ENCODE peak calls at places on chromosomes 4 and X, in ten cellular contexts. X is IMR-90; A is astrocyte of the spinal cord; K is CD8-positive, alpha-beta T cell; E is esophagus squamous epithelium; O is choroid plexus epithelial cell; H is H9; W is WTC11; I is heart right ventricle; U is lower leg skin. S is an unnamed sample.

GRCh38 chr4:47128991-47129390 is 97.6 kb downstream of the GABRB1 start:
- DNase-seq in H (no peak), I (no peak), E (no peak), O (no peak), W (no peak), X (no peak), A (no peak), K (no peak), U (no peak), S (no peak)

GRCh38 chrX:46727445-46727844 is 31.5 kb downstream of the SLC9A7 start:
- DNase-seq in U (no peak), K (no peak), X (peak), H (no peak), E (no peak), W (no peak), I (no peak), A (no peak), O (peak), S (no peak)

GRCh38 chr4:762211-763190 is 56.9 kb downstream of the PCGF3 start:
- DNase-seq in I (no peak), W (no peak), K (no peak), X (no peak), U (no peak), E (no peak), H (no peak), O (peak), A (peak), S (no peak)

GRCh38 chr4:109752545-109752944 is 22.7 kb upstream of the PLA2G12A start:
- DNase-seq in E (no peak), W (no peak), O (no peak), H (no peak), U (no peak), A (no peak), X (no peak), K (no peak), I (no peak), S (no peak)

GRCh38 chrX:38206542-38206941 is 14.1 kb downstream of the SRPX start:
- DNase-seq in W (no peak), O (no peak), A (no peak), E (no peak), K (no peak), H (no peak), X (no peak), U (no peak), I (no peak), S (no peak)

GRCh38 chrX:45232139-45232538 is 31.5 kb upstream of the DIPK2B start:
- DNase-seq in U (no peak), W (no peak), A (no peak), I (no peak), E (no peak), X (no peak), K (no peak), O (no peak), H (no peak), S (no peak)

GRCh38 chr4:7322166-7322991 is 112.4 kb downstream of the PSAPL1 start:
- DNase-seq in O (peak), E (no peak), U (no peak), W (no peak), K (no peak), H (peak), I (no peak), A (no peak), X (no peak), S (no peak)

GRCh38 chr4:81166431-81166830 is 48.6 kb downstream of the PRKG2 start:
- DNase-seq in O (peak), E (no peak), A (peak), U (no peak), H (no peak), I (no peak), X (no peak), W (no peak), K (no peak), S (no peak)

GRCh38 chr4:57410331-57411052 is 300.3 kb upstream of the IGFBP7 start:
- DNase-seq in E (no peak), X (no peak), U (no peak), H (no peak), W (no peak), K (no peak), O (no peak), I (no peak), A (no peak), S (no peak)

GRCh38 chr4:84531689-84532088 is 32.6 kb upstream of the NKX6-1 start:
- DNase-seq in O (no peak), E (no peak), H (no peak), I (no peak), X (no peak), K (no peak), U (no peak), A (no peak), W (no peak), S (no peak)

GRCh38 chrX:122439836-122440235 is 744.2 kb upstream of the GRIA3 start:
- DNase-seq in K (no peak), X (no peak), W (no peak), O (no peak), H (no peak), I (no peak), U (no peak), E (no peak), A (no peak), S (no peak)

GRCh38 chr4:117676153-117676552 is 358.1 kb upstream of the NDST3 start:
- DNase-seq in H (no peak), W (no peak), I (no peak), K (no peak), U (no peak), O (no peak), X (no peak), A (no peak), E (no peak), S (no peak)

GRCh38 chr4:114399085-114399484 is 199.5 kb upstream of the UGT8 start:
- DNase-seq in K (no peak), W (peak), E (no peak), I (no peak), U (no peak), A (no peak), O (peak), X (no peak), H (peak), S (no peak)

GRCh38 chrX:142089193-142089592 is 115.9 kb downstream of the MAGEC2 start:
- DNase-seq in E (no peak), A (peak), W (no peak), K (no peak), X (peak), I (no peak), U (no peak), O (peak), H (no peak), S (no peak)

GRCh38 chr4:107216379-107216778 is 180.3 kb upstream of the DKK2 start:
- DNase-seq in A (no peak), U (no peak), K (no peak), E (no peak), H (no peak), O (no peak), W (no peak), X (no peak), I (no peak), S (no peak)

GRCh38 chr4:153936121-153936520 is 147.2 kb upstream of the SFRP2 start:
- DNase-seq in H (no peak), X (no peak), I (no peak), W (no peak), K (no peak), U (no peak), E (no peak), O (no peak), A (no peak), S (no peak)

GRCh38 chr4:55925235-55925634 is 23.5 kb upstream of the CEP135 start:
- DNase-seq in E (no peak), K (no peak), W (no peak), A (no peak), H (no peak), U (no peak), O (no peak), X (peak), I (no peak), S (no peak)

GRCh38 chr4:97828646-97829045 is 314.6 kb downstream of the STPG2 start:
- DNase-seq in I (no peak), A (no peak), H (no peak), X (no peak), U (no peak), K (no peak), O (no peak), W (no peak), E (no peak), S (no peak)

GRCh38 chr4:6969826-6970800 is 60.5 kb downstream of the TBC1D14 start:
- DNase-seq in H (no peak), E (no peak), A (no peak), K (no peak), W (no peak), I (no peak), U (no peak), X (no peak), O (no peak), S (no peak)

GRCh38 chrX:24124227-24124799 is 25.2 kb upstream of the ZFX start:
- DNase-seq in K (no peak), E (no peak), X (no peak), H (no peak), O (no peak), A (no peak), I (no peak), W (no peak), U (no peak), S (no peak)

GRCh38 chrX:152926279-152926678 is 28.4 kb downstream of the ZNF185 start:
- DNase-seq in W (peak), K (peak), X (peak), E (no peak), O (peak), A (peak), H (peak), U (no peak), I (no peak), S (peak)

GRCh38 chrX:69387559-69388487 is 116.3 kb upstream of the NALF2 start:
- DNase-seq in K (no peak), I (peak), H (peak), O (peak), U (no peak), X (peak), A (peak), W (peak), E (no peak), S (peak)

GRCh38 chr4:54228563-54229501 is at the start of gene PDGFRA:
- DNase-seq in O (peak), K (no peak), W (peak), U (peak), H (peak), A (peak), E (no peak), X (peak), I (peak), S (no peak)

DNA sequence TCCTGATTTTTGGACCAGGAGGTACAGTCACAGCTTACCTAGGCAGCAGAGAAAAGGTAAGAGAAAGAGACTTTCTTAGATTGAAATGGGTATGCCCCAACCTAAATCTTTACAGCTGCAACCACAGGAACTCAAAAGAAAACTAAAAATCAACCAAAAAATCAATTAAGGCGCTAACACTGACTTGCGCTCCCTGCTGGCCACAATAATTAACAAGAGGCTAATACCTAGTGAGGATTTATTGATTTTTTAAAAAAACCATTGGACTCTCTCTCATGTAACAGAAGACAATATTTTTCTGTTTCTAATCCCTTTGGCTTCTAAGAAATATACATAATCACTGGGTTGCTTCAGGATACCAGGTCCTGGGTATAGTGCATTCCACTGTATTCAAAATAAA is 153.9 kb upstream of the TENM3 start:
- DNase-seq in W (peak), U (no peak), X (no peak), O (peak), A (no peak), K (no peak), E (no peak), H (no peak), I (no peak), S (peak)
- TF ChIP-seq CTCF in W (peak), U (no peak), X (no peak), O (peak), A (no peak), K (no peak), E (no peak), H (peak), I (no peak), S (peak)

GRCh38 chrX:34874763-34875162 is 67.8 kb upstream of the FAM47B start:
- DNase-seq in A (no peak), O (no peak), K (no peak), X (no peak), E (no peak), W (no peak), H (no peak), I (no peak), U (no peak), S (no peak)

GRCh38 chrX:34879361-34879760 is 63.2 kb upstream of the FAM47B start:
- DNase-seq in H (no peak), E (no peak), K (no peak), O (peak), U (no peak), A (no peak), I (no peak), X (peak), W (no peak), S (no peak)

GRCh38 chrX:34879876-34880275 is 62.7 kb upstream of the FAM47B start:
- DNase-seq in K (no peak), X (no peak), A (no peak), I (no peak), O (no peak), H (no peak), U (no peak), W (no peak), E (no peak), S (no peak)

GRCh38 chrX:34875204-34875603 is 67.4 kb upstream of the FAM47B start:
- DNase-seq in W (no peak), E (no peak), A (peak), U (no peak), K (no peak), X (peak), H (no peak), I (no peak), O (peak), S (peak)

GRCh38 chrX:34877451-34877850 is 65.1 kb upstream of the FAM47B start:
- DNase-seq in E (no peak), A (peak), U (no peak), X (peak), O (peak), I (no peak), W (no peak), H (no peak), K (no peak), S (no peak)
- TF ChIP-seq CTCF in E (no peak), A (no peak), U (no peak), X (no peak), O (no peak), I (no peak), W (no peak), H (no peak), K (no peak), S (no peak)

GRCh38 chr4:169620846-169621228 is 459 bp downstream of the CLCN3 start:
- DNase-seq in U (no peak), X (no peak), O (peak), H (no peak), W (no peak), I (no peak), K (no peak), E (no peak), A (peak), S (no peak)

GRCh38 chr4:169618986-169619385 is 1.4 kb upstream of the CLCN3 start:
- DNase-seq in I (no peak), O (no peak), K (no peak), E (no peak), A (no peak), U (no peak), X (no peak), H (no peak), W (no peak), S (no peak)

GRCh38 chr4:169619518-169619957 is 840 bp upstream of the CLCN3 start:
- DNase-seq in A (peak), W (peak), X (peak), I (no peak), U (no peak), H (peak), O (peak), K (peak), E (no peak), S (peak)

GRCh38 chr4:169621754-169622481 is 1.5 kb downstream of the CLCN3 start:
- DNase-seq in O (peak), U (no peak), I (no peak), A (peak), X (peak), E (no peak), W (no peak), K (no peak), H (no peak), S (no peak)

DNA sequence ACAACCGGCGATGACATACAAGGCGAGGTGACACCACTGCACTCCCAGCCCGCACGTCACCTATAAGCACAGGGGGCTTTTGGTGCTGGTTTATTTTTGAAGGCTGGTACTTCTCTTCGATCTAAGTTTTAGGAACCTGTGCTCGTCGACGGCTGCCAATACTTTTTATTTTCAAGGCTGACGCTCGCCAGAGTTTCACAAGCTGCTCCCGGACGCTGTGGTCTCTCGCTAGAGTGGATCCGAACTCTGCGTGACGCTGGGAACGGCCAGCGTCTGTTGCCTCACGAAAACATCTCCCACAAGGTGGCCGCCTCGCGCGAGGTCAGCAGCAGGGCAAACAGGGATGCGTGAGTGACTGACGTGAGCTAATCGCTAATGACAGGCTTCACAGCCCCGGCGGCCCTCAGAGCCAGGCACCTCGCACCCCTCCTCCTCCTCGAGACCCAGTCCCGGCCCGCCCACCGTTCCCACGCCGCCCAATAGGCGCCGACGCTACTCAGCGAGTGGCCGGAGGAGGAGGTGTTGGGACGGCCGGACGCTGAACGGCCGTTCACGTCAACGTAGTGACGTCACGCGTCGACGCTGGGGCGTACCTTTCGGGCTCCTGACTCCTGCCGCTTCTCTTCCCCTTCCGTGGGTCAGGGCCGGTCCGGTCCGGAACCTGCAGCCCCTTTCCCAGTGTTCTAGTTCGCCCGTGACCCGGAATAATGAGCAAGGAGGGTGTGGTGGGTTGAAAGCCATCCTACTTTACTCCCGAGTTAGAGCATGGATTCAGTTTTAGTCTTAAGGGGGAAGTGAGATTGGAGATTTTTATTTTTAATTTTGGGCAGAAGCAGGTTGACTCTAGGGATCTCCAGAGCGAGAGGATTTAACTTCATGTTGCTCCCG is at the start of gene CLCN3:
- DNase-seq in K (peak), X (peak), H (peak), A (peak), E (peak), O (peak), W (peak), U (peak), I (peak), S (peak)
- TF ChIP-seq CTCF in K (no peak), X (peak), H (no peak), A (peak), E (peak), O (peak), W (no peak), U (peak), I (no peak), S (no peak)

GRCh38 chrX:150160656-150161055 is 202.5 kb upstream of the MAMLD1 start:
- DNase-seq in I (no peak), E (no peak), H (no peak), U (no peak), K (no peak), X (no peak), A (no peak), O (no peak), W (no peak), S (no peak)
- TF ChIP-seq CTCF in I (no peak), E (no peak), H (no peak), U (no peak), K (no peak), X (no peak), A (no peak), O (no peak), W (no peak), S (no peak)

GRCh38 chr4:151486166-151486565 is 77.2 kb downstream of the FHIP1A start:
- DNase-seq in E (no peak), W (no peak), H (no peak), O (peak), U (no peak), I (no peak), K (no peak), X (peak), A (peak), S (no peak)

GRCh38 chr4:151488968-151489367 is 80.0 kb downstream of the FHIP1A start:
- DNase-seq in I (no peak), O (no peak), A (no peak), W (no peak), H (no peak), K (no peak), E (no peak), X (no peak), U (no peak), S (no peak)

GRCh38 chr4:151485541-151486131 is 76.7 kb downstream of the FHIP1A start:
- DNase-seq in I (no peak), W (no peak), U (no peak), K (no peak), X (no peak), O (peak), H (peak), E (no peak), A (no peak), S (no peak)

GRCh38 chr4:151484396-151485102 is 75.6 kb downstream of the FHIP1A start:
- DNase-seq in X (peak), O (peak), W (peak), E (no peak), H (peak), K (no peak), A (peak), U (no peak), I (no peak), S (peak)

DNA sequence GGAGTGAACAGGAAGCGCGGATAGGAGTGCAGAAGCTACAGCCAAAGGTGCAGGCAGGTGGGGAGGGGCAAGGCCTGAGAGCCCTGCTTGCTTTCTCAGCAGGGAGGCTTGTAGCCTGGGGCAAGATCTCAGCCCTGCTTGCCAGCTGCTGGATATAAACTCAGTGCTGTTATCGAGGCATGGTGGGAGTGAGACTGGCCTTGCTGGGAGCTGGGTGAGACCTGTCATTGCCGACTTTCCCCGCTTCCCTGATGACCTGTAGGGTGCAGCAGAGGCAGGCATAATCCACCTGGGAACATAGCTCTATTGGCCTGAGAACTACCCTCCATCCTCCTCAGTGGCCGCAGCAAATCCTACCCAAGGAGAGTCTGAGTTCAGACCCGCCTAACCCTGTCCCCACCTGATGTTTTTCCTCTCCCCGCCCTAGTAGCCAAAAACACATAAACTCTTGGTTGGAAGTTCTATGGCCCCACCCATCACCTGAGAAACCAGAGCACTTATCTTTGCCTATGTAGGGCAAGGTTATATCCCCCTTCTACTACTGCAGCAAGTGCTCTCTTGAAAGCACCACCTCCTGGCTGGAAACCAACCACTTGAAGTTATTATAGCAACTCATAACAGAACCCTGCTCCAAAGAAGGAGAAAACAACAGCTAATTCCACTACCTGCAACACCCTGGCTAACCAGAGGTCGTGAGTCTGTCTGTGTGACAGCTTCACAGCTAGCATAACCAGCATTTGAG is 80.7 kb downstream of the FHIP1A start:
- DNase-seq in U (no peak), K (no peak), I (no peak), X (no peak), H (peak), A (no peak), O (no peak), W (peak), E (no peak), S (no peak)
- TF ChIP-seq CTCF in U (no peak), K (no peak), I (no peak), X (no peak), H (peak), A (no peak), O (no peak), W (no peak), E (no peak), S (no peak)

DNA sequence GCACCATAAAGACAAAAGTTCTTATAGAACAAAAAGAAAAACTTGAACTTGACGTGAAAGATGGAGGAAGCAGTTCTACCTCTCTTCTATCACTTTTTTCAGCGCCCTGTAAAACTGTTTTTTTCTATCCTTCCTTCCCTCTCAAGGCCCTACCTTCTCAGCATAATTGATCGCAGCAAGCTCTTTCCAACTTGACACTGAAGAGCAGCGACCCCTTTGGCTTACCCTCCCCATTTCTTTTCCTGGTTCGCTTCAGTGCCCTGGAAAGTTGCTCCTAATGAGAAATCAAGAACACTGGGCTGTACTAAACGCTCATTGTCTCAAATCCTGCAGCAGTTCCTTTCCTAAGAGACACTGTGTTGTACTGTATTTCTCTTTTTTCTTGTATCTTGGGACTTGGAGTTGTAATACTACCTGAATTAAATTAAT is 150.6 kb upstream of the SLC4A4 start:
- DNase-seq in U (no peak), K (no peak), A (peak), O (no peak), H (peak), I (no peak), X (no peak), W (no peak), E (no peak), S (no peak)
- TF ChIP-seq CTCF in U (no peak), K (no peak), A (peak), O (no peak), H (peak), I (no peak), X (no peak), W (no peak), E (no peak), S (no peak)